ENCODE peak calls at places on chromosomes 6 and 20, in nine cellular contexts. H is IMR-90, J is mammary epithelial cell, U is H9, G is keratinocyte, F is psoas muscle, S is endothelial cell, K is ascending aorta, E is heart left ventricle. P is an unnamed sample.

GRCh38 chr6:100553243-100553642 is 88.5 kb upstream of the SIM1 start:
- DNase-seq in S (no peak), F (no peak), G (no peak), K (no peak), E (no peak), U (no peak), H (no peak), J (no peak), P (no peak)

GRCh38 chr6:139839506-139840156 is 465.2 kb upstream of the CITED2 start:
- DNase-seq in J (no peak), F (peak; percentile 24), E (peak; percentile 51), S (no peak), U (no peak), K (peak; percentile 76), H (no peak), G (no peak), P (peak; percentile 38)

GRCh38 chr20:36255445-36255844 is 19.2 kb downstream of the AAR2 start:
- DNase-seq in J (no peak), K (no peak), S (no peak), H (no peak), G (no peak), U (no peak), E (no peak), F (no peak), P (no peak)

GRCh38 chr6:81996414-81996813 is 243.9 kb upstream of the TENT5A start:
- DNase-seq in H (peak; percentile 85), E (no peak), U (no peak), F (no peak), K (no peak), J (peak; percentile 79), S (no peak), G (no peak), P (no peak)

GRCh38 chr6:149234051-149234962 is 83.2 kb upstream of the TAB2 start:
- DNase-seq in H (peak; percentile 52), J (peak; percentile 86), E (no peak), U (no peak), S (no peak), F (no peak), K (no peak), G (peak; percentile 49), P (no peak)

GRCh38 chr20:9889270-9889981 is 50.5 kb upstream of the PAK5 start:
- DNase-seq in J (no peak), G (no peak), H (no peak), S (no peak), K (no peak), F (no peak), E (no peak), U (no peak), P (no peak)

GRCh38 chr6:48664850-48665249 is 553.9 kb upstream of the PTCHD4 start:
- DNase-seq in U (no peak), E (no peak), S (no peak), J (peak; percentile 29), K (no peak), F (no peak), G (no peak), H (peak; percentile 15), P (no peak)

GRCh38 chr6:121858310-121858709 is 422.9 kb downstream of the GJA1 start:
- DNase-seq in F (no peak), S (no peak), E (no peak), K (no peak), H (no peak), U (no peak), G (no peak), J (no peak), P (no peak)

GRCh38 chr20:57267158-57267821 is 849 bp upstream of the BMP7 start:
- DNase-seq in E (no peak), H (no peak), S (no peak), U (no peak), F (no peak), J (no peak), K (no peak), G (no peak), P (no peak)

GRCh38 chr20:57264151-57264792 is 2.2 kb downstream of the BMP7 start:
- DNase-seq in J (no peak), F (no peak), U (no peak), G (no peak), K (no peak), E (no peak), S (no peak), H (no peak), P (no peak)

GRCh38 chr20:57266251-57267157 is at the start of gene BMP7:
- DNase-seq in G (no peak), E (no peak), J (peak; percentile 33), S (peak; percentile 42), U (peak; percentile 70), H (no peak), K (no peak), F (no peak), P (no peak)

GRCh38 chr20:57264908-57265648 is 1.4 kb downstream of the BMP7 start:
- DNase-seq in K (no peak), U (peak; percentile 56), F (no peak), E (no peak), H (no peak), J (no peak), G (no peak), S (peak; percentile 23), P (no peak)

DNA sequence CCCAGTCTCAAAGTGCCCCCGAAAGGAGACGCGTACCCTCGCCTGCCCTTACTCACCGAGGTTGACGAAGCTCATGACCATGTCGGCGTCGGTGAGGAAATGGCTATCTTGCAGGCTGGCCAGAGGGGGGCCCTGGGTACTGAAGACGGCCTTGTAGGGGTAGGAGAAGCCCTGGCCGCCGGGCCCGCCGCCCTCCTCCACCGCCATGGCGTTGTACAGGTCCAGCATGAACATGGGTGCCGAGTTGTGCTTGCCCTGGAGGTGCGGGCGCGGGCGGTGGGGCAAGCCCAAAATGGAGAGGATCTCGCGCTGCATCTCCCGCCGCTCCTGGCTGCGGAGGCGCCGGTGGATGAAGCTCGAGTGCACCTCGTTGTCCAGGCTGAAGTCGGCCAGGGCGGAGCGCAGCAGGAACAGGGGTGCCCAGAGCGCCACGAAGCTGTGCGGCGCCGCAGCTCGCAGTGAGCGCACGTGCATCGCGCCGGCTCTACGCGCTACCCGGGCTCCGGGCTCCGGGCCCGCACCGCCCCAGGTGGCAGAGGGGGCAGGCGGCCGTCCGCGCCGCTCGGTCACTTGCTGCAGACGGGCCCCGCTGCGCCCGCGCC is 691 bp downstream of the BMP7 start:
- DNase-seq in G (no peak), H (no peak), U (peak; percentile 50), S (peak; percentile 15), J (peak; percentile 28), E (no peak), F (no peak), K (no peak), P (no peak)
- TF ChIP-seq CTCF in G (no peak), H (no peak), U (no peak), S (no peak), J (no peak), E (no peak), F (no peak), K (no peak), P (no peak)

GRCh38 chr6:105135056-105135455 is 44.8 kb downstream of the POPDC3 start:
- DNase-seq in F (no peak), E (no peak), G (no peak), K (no peak), H (peak; percentile 18), S (no peak), U (no peak), J (peak; percentile 24), P (no peak)

GRCh38 chr6:105137388-105137787 is 42.4 kb downstream of the POPDC3 start:
- DNase-seq in S (no peak), F (peak; percentile 25), G (no peak), K (peak; percentile 67), H (no peak), U (no peak), E (peak; percentile 38), J (peak; percentile 9), P (no peak)

GRCh38 chr6:105135907-105136432 is 43.8 kb downstream of the POPDC3 start:
- DNase-seq in K (no peak), H (peak; percentile 22), S (no peak), E (peak; percentile 23), G (no peak), U (no peak), F (peak; percentile 21), J (peak; percentile 34), P (no peak)

GRCh38 chr6:105138141-105138540 is 41.7 kb downstream of the POPDC3 start:
- DNase-seq in F (no peak), K (no peak), J (no peak), E (no peak), U (no peak), S (no peak), H (no peak), G (no peak), P (no peak)

DNA sequence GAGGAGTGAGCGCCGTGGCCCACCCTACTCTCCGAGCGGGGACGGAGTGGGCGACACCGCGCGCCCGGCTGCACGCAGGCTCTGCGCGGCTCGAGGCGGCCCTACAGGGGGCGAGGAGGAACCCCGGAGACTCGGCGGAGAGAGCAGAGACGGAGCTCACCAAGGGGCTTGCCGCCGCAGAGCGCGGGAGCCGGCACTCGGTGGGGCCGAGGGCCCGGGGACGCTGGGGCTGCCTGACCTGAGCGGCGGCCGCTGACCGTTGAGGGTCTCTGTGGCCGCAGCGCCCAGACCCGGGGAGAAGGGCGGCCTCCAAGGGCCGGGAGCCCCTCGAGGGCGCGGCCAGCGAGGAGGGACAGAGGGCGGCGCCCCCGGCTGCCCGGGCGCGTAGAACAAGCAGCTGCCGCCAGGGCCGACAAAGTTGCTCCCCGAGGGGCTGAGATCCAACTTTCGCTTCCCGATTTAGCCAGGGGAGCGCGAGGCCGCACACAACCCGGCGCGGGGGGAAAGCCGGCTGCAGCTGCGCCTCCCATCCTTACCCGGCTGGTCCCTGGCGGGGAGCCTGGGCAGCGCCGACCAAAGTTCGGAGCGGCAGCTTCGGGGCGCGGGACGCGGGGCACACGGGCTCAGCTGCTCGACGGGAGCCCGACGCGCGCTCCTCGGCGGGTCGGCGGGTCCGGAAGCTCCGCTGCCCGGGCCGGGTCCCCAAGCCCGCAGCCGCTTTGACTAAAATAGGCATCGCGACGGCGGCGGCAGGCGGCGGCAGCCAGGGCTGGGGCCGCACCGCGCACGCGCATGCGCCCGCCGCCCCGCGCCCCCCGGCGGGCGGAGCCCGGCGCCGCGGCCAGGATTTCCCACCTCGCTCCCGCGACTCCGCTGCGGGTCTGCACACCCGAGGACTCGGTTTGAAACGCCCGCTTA is 43.1 kb downstream of the POPDC3 start:
- DNase-seq in F (peak; percentile 75), U (peak; percentile 68), E (peak; percentile 86), K (peak; percentile 69), H (peak; percentile 59), G (no peak), J (peak; percentile 55), S (peak; percentile 69), P (peak; percentile 30)
- TF ChIP-seq CTCF in F (peak; percentile 21), U (peak; percentile 19), E (no peak), K (peak; percentile 6), H (peak; percentile 29), G (peak; percentile 11), J (peak; percentile 30), S (no peak), P (no peak)

GRCh38 chr6:118188561-118188960 is 281.5 kb downstream of the SLC35F1 start:
- DNase-seq in G (no peak), U (no peak), S (no peak), E (no peak), H (no peak), K (no peak), J (no peak), F (no peak), P (no peak)
- TF ChIP-seq CTCF in G (no peak), U (no peak), S (no peak), E (no peak), H (no peak), K (no peak), J (no peak), F (no peak), P (no peak)

GRCh38 chr20:37893566-37894241 is 9.2 kb upstream of the VSTM2L start:
- DNase-seq in G (no peak), H (no peak), K (no peak), F (no peak), S (no peak), U (no peak), E (no peak), J (no peak), P (no peak)

GRCh38 chr20:37899105-37900045 is 3.6 kb upstream of the VSTM2L start:
- DNase-seq in G (no peak), H (no peak), U (no peak), J (no peak), S (no peak), K (no peak), E (no peak), F (no peak), P (no peak)

GRCh38 chr20:37894454-37894853 is 8.5 kb upstream of the VSTM2L start:
- DNase-seq in S (no peak), F (no peak), G (no peak), E (no peak), K (no peak), J (no peak), U (no peak), H (no peak), P (no peak)

GRCh38 chr20:37898301-37899104 is 4.4 kb upstream of the VSTM2L start:
- DNase-seq in H (peak; percentile 3), J (peak; percentile 41), G (no peak), K (no peak), E (no peak), F (no peak), S (no peak), U (no peak), P (no peak)

GRCh38 chr20:37897008-37897548 is 5.8 kb upstream of the VSTM2L start:
- DNase-seq in H (no peak), S (peak; percentile 56), E (no peak), K (no peak), J (no peak), G (no peak), U (peak; percentile 57), F (no peak), P (no peak)
- TF ChIP-seq CTCF in H (no peak), S (peak; percentile 23), E (peak; percentile 27), K (no peak), J (no peak), G (no peak), U (peak; percentile 71), F (no peak), P (no peak)

P was measured in lung.